ENCODE peak calls at places on chromosomes 7 and 10, in four cellular contexts. Q is H9, G is IMR-90, Z is H1. X is an unnamed sample.

GRCh38 chr7:33986951-33987948 is 81.9 kb downstream of the BMPER start:
- DNase-seq in G (peak; percentile 100), Q (no peak), Z (no peak), X (peak; percentile 93)

GRCh38 chr7:44194069-44194468 is 4.8 kb upstream of the GCK start:
- DNase-seq in G (peak; percentile 33), Z (no peak), Q (no peak), X (peak; percentile 37)

GRCh38 chr7:151304856-151305255 is 36.8 kb upstream of the NUB1 start:
- DNase-seq in Z (peak; percentile 43), Q (peak; percentile 73), G (no peak), X (peak; percentile 90)

GRCh38 chr7:137151056-137151731 is 192.3 kb downstream of the PTN start:
- DNase-seq in Z (no peak), Q (no peak), G (peak; percentile 94), X (peak; percentile 66)

GRCh38 chr7:3912291-3912690 is 611.2 kb downstream of the SDK1 start:
- DNase-seq in G (no peak), Q (no peak), Z (no peak), X (no peak)

GRCh38 chr7:139830292-139830691 is 1.2 kb downstream of the TBXAS1 start:
- DNase-seq in Z (no peak), Q (no peak), G (no peak), X (no peak)

GRCh38 chr7:6422926-6423632 is 24.7 kb downstream of the DAGLB start:
- DNase-seq in Z (no peak), Q (no peak), G (no peak), X (no peak)

GRCh38 chr10:98570764-98571163 is 124.0 kb upstream of the HPS1 start:
- DNase-seq in G (no peak), Q (no peak), Z (no peak), X (no peak)

GRCh38 chr7:93575555-93576397 is 1.3 kb upstream of the CALCR start:
- DNase-seq in G (no peak), Q (peak; percentile 42), Z (peak; percentile 59), X (peak; percentile 51)

GRCh38 chr7:92569137-92569536 is 21.1 kb downstream of the FAM133B start:
- DNase-seq in G (peak; percentile 29), Q (no peak), Z (no peak), X (no peak)

GRCh38 chr7:7972128-7972527 is 3.5 kb downstream of the GLCCI1 start:
- DNase-seq in Z (no peak), G (peak; percentile 6), Q (no peak), X (no peak)

GRCh38 chr10:60140681-60141632 is 234.6 kb upstream of the CCDC6 start:
- DNase-seq in Z (peak; percentile 60), Q (peak; percentile 84), G (peak; percentile 13), X (peak; percentile 97)

GRCh38 chr10:27157150-27157549 is 2.0 kb downstream of the MASTL start:
- DNase-seq in G (no peak), Z (no peak), Q (no peak), X (no peak)

GRCh38 chr7:79459381-79459780 is 5.9 kb upstream of the MAGI2 start:
- DNase-seq in Z (no peak), Q (no peak), G (peak; percentile 46), X (no peak)

GRCh38 chr10:60869916-60870728 is 73.9 kb downstream of the RHOBTB1 start:
- DNase-seq in G (no peak), Z (no peak), Q (peak; percentile 48), X (peak; percentile 49)

GRCh38 chr7:72345208-72345727 is 66.9 kb downstream of the CALN1 start:
- DNase-seq in G (no peak), Q (no peak), Z (no peak), X (peak; percentile 8)

GRCh38 chr7:44201813-44202212 is 1.0 kb downstream of the YKT6 start:
- DNase-seq in Z (no peak), Q (no peak), G (peak; percentile 11), X (no peak)

GRCh38 chr7:64744680-64745079 is 49.5 kb upstream of the ZNF138 start:
- DNase-seq in Q (no peak), Z (no peak), G (no peak), X (no peak)

GRCh38 chr7:30905078-30906012 is 6.3 kb upstream of the AQP1 start:
- DNase-seq in Z (no peak), Q (no peak), G (no peak), X (no peak)

GRCh38 chr7:136140469-136140868 is 163.3 kb upstream of the MTPN start:
- DNase-seq in Z (no peak), G (no peak), Q (no peak), X (no peak)
- H3K56ac ChIP-seq in Z (no peak overlapping the region), G (no peak overlapping the region), Q (no peak overlapping the region), X (no peak overlapping the region)

GRCh38 chr10:78971094-78971682 is 97.6 kb upstream of the ZMIZ1 start:
- DNase-seq in Q (no peak), Z (no peak), G (no peak), X (no peak)
- H3K56ac ChIP-seq in Q (no peak overlapping the region), Z (no peak overlapping the region), G (no peak overlapping the region), X (no peak overlapping the region)

DNA sequence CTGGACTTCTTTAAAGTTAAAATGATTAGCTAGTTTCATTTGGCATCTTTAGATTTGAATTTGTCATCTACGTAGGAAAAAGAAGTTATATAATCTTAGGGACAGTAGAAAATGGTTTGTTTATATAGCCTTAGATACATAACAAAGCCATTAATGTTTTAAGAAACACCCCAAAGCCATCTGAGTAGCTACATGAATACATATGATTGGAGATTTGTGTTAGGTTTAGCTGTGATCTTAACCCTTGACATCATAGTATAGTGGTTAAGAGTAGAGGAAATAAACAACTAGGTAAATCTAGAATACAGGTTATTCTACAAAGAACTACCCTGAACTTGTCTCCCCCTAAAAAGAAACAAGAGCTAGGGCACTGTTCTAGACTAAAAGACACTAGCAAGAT is 18.1 kb downstream of the SAMD8 start:
- DNase-seq in Z (no peak), Q (no peak), G (no peak), X (no peak)
- H3K56ac ChIP-seq in Z (no peak overlapping the region), Q (no peak overlapping the region), G (no peak overlapping the region), X (no peak overlapping the region)

GRCh38 chr10:49197171-49197570 is 9.0 kb upstream of the TMEM273 start:
- DNase-seq in G (no peak), Q (no peak), Z (no peak), X (no peak)
- H3K56ac ChIP-seq in G (no peak overlapping the region), Q (no peak overlapping the region), Z (no peak overlapping the region), X (no peak overlapping the region)

DNA sequence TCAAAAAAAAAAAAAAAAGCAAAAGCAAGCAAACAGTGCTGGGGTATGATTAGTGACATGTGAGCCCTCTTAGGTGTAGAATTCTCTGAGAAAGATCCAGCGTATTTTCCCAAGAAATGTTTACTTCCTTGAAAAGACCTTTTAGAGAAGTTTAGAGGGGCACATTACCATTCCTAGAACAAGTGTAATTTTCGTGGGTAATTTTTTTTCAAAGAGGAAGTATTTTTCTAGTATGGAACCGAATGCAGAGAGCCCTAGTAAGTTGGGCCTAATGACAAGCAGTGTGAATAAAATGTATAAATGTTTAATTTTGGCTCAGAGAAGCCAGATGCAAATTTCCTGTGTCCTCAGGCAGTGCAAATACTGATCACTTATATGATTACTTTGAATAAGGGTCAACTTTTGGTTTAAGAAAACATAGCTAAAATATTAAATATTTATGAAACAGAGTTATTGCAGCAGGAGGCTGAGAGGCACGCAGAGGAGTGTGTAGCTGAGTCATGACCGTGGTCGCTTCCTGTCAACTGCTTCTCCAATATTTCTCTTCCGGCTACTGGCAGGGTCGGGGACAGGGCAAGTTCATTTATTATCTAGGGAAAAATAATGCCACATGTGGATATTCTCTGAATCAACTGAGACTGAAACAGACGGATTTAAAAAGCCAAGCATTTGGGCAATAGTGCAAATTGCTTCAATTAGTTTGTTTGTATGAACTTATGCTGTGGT is 495.1 kb downstream of the GLRX3 start:
- DNase-seq in G (no peak), Q (no peak), Z (no peak), X (no peak)
- H3K56ac ChIP-seq in G (no peak overlapping the region), Q (no peak overlapping the region), Z (no peak overlapping the region), X (no peak overlapping the region)

GRCh38 chr10:127875916-127876315 is 16.8 kb downstream of the CLRN3 start:
- DNase-seq in Q (no peak), G (no peak), Z (no peak), X (no peak)
- H3K56ac ChIP-seq in Q (no peak overlapping the region), G (no peak overlapping the region), Z (no peak overlapping the region), X (no peak overlapping the region)

GRCh38 chr7:17371656-17372524 is 73.4 kb downstream of the AHR start:
- DNase-seq in Z (no peak), Q (no peak), G (peak; percentile 99), X (peak; percentile 75)

GRCh38 chr7:17376595-17376994 is 78.1 kb downstream of the AHR start:
- DNase-seq in Q (no peak), Z (no peak), G (no peak), X (no peak)

GRCh38 chr7:17370901-17371550 is 72.6 kb downstream of the AHR start:
- DNase-seq in Z (no peak), Q (no peak), G (peak; percentile 18), X (no peak)

GRCh38 chr7:17374654-17375053 is 76.2 kb downstream of the AHR start:
- DNase-seq in Q (no peak), G (no peak), Z (no peak), X (peak; percentile 34)

GRCh38 chr7:17374157-17374556 is 75.7 kb downstream of the AHR start:
- DNase-seq in G (no peak), Z (no peak), Q (no peak), X (no peak)
- H3K56ac ChIP-seq in G (no peak overlapping the region), Z (no peak overlapping the region), Q (no peak overlapping the region), X (no peak overlapping the region)

DNA sequence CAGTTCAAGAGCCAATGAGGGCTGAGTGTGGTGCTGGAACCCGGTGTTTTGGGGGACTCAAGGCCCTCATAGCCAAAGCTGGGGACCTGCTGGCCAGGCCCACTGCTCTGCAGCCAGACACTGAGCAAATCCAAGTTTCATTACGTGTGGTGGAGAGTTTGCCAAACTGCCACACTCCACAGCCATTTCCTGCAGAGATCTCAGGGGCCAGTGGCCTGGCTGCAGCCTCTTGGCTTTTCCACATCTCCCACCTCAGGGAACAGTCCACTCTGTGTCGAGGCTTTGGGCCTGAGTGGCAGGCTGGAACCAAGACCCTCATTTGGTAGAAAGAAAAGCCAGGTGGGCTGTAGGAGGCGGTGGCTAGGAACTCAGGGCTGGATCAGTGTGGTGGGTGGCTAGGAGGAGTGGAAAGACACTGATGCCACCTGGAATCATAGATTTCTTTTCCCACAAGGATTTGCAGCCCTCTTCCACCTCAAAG is 3.2 kb downstream of the HOXA11 start:
- DNase-seq in Z (peak; percentile 38), G (no peak), Q (peak; percentile 17), X (no peak)
- H3K56ac ChIP-seq in Z (no peak overlapping the region), G (no peak overlapping the region), Q (no peak overlapping the region), X (no peak overlapping the region)

GRCh38 chr7:24882989-24883631 is 96.9 kb downstream of the OSBPL3 start:
- DNase-seq in Q (no peak), Z (no peak), G (peak; percentile 82), X (no peak)

GRCh38 chr7:24880886-24881285 is 99.1 kb downstream of the OSBPL3 start:
- DNase-seq in G (no peak), Q (no peak), Z (no peak), X (no peak)

GRCh38 chr7:24881622-24882021 is 98.4 kb downstream of the OSBPL3 start:
- DNase-seq in Z (no peak), G (no peak), Q (peak; percentile 41), X (peak; percentile 56)

GRCh38 chr7:24877790-24878311 is 102.1 kb downstream of the OSBPL3 start:
- DNase-seq in Z (no peak), Q (no peak), G (peak; percentile 42), X (no peak)

DNA sequence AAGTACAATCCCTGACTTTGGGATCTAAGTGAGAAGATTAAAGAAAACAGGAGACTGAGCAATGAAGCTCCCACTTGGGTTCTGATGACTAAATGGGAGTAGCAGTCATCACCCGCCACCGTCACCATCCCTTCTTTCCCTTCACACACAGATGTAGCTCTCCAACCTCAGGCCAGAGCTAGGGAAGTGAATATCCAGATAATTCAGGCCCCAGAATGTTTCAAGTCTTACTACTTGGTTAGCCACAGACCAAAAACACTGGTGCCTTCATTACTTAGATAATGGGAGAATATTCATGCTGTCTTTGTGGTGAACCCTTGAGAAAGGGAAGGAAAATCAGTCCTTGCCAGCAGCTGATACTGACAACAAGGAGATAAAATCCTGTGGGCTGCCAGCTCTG is 100.7 kb downstream of the OSBPL3 start:
- DNase-seq in Q (no peak), G (no peak), Z (no peak), X (no peak)
- H3K56ac ChIP-seq in Q (no peak overlapping the region), G (no peak overlapping the region), Z (no peak overlapping the region), X (no peak overlapping the region)

X was measured in mesendoderm.